ENCODE peak calls at places on chromosomes 7 and 10, in seven cellular contexts. X is ovary; U is activated CD8-positive, alpha-beta memory T cell treated with anti-CD3 and anti-CD28 coated beads, Interleukin-2, amount 50 U/mL, for 48 hours; J is retina; B is fibroblast of pulmonary artery; Z is activated T-cell treated with anti-CD3 and anti-CD28 coated beads, Interleukin-2, amount 50 U/mL, for 72 hours; F is neural progenitor cell. C is an unnamed sample.

GRCh38 chr7:98284335-98285036 is 3.0 kb downstream of the BRI3 start:
- DNase-seq in B (peak; percentile 69), F (no peak), J (no peak), U (no peak), Z (no peak), X (peak; percentile 52), C (peak; percentile 56)

GRCh38 chr7:44636041-44636580 is 29.7 kb downstream of the OGDH start:
- DNase-seq in F (no peak), B (no peak), X (no peak), U (no peak), J (no peak), Z (no peak), C (no peak)

GRCh38 chr10:74380780-74381179 is 229.8 kb downstream of the ADK start:
- DNase-seq in J (no peak), U (no peak), X (no peak), Z (no peak), F (no peak), B (no peak), C (no peak)

GRCh38 chr10:58791137-58791536 is 278.5 kb downstream of the BICC1 start:
- DNase-seq in X (no peak), Z (no peak), B (peak; percentile 71), F (no peak), J (no peak), U (no peak), C (no peak)

GRCh38 chr10:3806603-3807002 is 21.6 kb upstream of the KLF6 start:
- DNase-seq in B (peak; percentile 83), X (no peak), U (no peak), Z (peak; percentile 48), F (no peak), J (no peak), C (no peak)

GRCh38 chr7:128812514-128813168 is 17.6 kb upstream of the FLNC start:
- DNase-seq in Z (no peak), X (peak; percentile 67), F (peak; percentile 36), B (peak; percentile 83), J (no peak), U (no peak), C (peak; percentile 57)

GRCh38 chr10:70461397-70462348 is 16.9 kb upstream of the PALD1 start:
- DNase-seq in U (peak; percentile 69), F (peak; percentile 77), B (peak; percentile 56), J (peak; percentile 71), Z (peak; percentile 55), X (peak; percentile 73), C (peak; percentile 80)

GRCh38 chr10:51937736-51938135 is 238.3 kb upstream of the CSTF2T start:
- DNase-seq in B (peak; percentile 70), J (no peak), Z (no peak), X (no peak), U (no peak), F (no peak), C (no peak)

GRCh38 chr7:130371059-130371458 is 9.2 kb upstream of the CPA1 start:
- DNase-seq in B (peak; percentile 65), J (no peak), Z (no peak), F (no peak), U (no peak), X (peak; percentile 65), C (peak; percentile 51)

GRCh38 chr10:2731940-2732339 is 335.4 kb upstream of the PFKP start:
- DNase-seq in B (no peak), X (no peak), U (no peak), Z (no peak), J (no peak), F (no peak), C (no peak)

GRCh38 chr7:70655694-70656093 is 476.2 kb upstream of the GALNT17 start:
- DNase-seq in F (no peak), B (no peak), Z (no peak), X (no peak), J (no peak), U (no peak), C (no peak)

GRCh38 chr10:10591682-10592412 is 425.8 kb upstream of the CELF2 start:
- DNase-seq in Z (no peak), F (peak; percentile 16), U (no peak), J (peak; percentile 7), X (no peak), B (no peak), C (peak; percentile 36)

GRCh38 chr7:45709168-45710034 is 135.2 kb downstream of the ADCY1 start:
- DNase-seq in J (no peak), Z (no peak), F (no peak), B (peak; percentile 50), U (peak; percentile 23), X (no peak), C (peak; percentile 10)

GRCh38 chr10:112859793-112860192 is 90.3 kb upstream of the TCF7L2 start:
- DNase-seq in Z (no peak), B (no peak), F (no peak), U (no peak), J (no peak), X (no peak), C (no peak)